ENCODE peak calls at places on chromosomes 1 and 21, in four cellular contexts. H is GM23248, U is HCT116, B is neural progenitor cell. C is an unnamed sample. For H3K4me1, the result is how much of the 10 kb centered on the place peaks cover.

GRCh38 chr21:45026833-45027232 is 47.5 kb upstream of the ADARB1 start:
- DNase-seq in B (peak), U (no peak), H (no peak), C (no peak)

GRCh38 chr1:222073307-222073995 is 331.6 kb upstream of the DUSP10 start:
- DNase-seq in U (no peak), B (no peak), H (peak), C (peak)

GRCh38 chr1:74830736-74831135 is 97.8 kb downstream of the TYW3 start:
- DNase-seq in H (no peak), U (no peak), B (no peak), C (no peak)

GRCh38 chr21:39064325-39065012 is 118.8 kb downstream of the PSMG1 start:
- DNase-seq in B (no peak), U (no peak), H (no peak), C (no peak)

GRCh38 chr21:34899760-34900159 is 149.3 kb downstream of the RUNX1 start:
- DNase-seq in H (no peak), U (no peak), B (no peak), C (no peak)

GRCh38 chr1:157580179-157580827 is 17.6 kb downstream of the FCRL4 start:
- DNase-seq in H (peak), U (peak), B (peak), C (peak)

GRCh38 chr1:215636258-215636965 is 69.3 kb downstream of the KCTD3 start:
- DNase-seq in H (peak), U (no peak), B (no peak), C (no peak)

GRCh38 chr1:17627239-17628052 is 87.9 kb downstream of the ARHGEF10L start:
- DNase-seq in H (no peak), U (no peak), B (no peak), C (no peak)

GRCh38 chr21:42844411-42845113 is 34.8 kb downstream of the WDR4 start:
- DNase-seq in B (no peak), U (no peak), H (no peak), C (no peak)

GRCh38 chr1:236619398-236619797 is 15.1 kb upstream of the HEATR1 start:
- DNase-seq in B (no peak), H (peak), U (no peak), C (no peak)

GRCh38 chr1:234941711-234942320 is 186.8 kb downstream of the TOMM20 start:
- DNase-seq in B (no peak), U (no peak), H (no peak), C (no peak)

GRCh38 chr1:6918286-6918907 is 133.1 kb downstream of the CAMTA1 start:
- DNase-seq in H (peak), U (no peak), B (no peak), C (no peak)

GRCh38 chr1:115874929-115875328 is 34.0 kb upstream of the NHLH2 start:
- DNase-seq in H (peak), U (no peak), B (no peak), C (peak)

DNA sequence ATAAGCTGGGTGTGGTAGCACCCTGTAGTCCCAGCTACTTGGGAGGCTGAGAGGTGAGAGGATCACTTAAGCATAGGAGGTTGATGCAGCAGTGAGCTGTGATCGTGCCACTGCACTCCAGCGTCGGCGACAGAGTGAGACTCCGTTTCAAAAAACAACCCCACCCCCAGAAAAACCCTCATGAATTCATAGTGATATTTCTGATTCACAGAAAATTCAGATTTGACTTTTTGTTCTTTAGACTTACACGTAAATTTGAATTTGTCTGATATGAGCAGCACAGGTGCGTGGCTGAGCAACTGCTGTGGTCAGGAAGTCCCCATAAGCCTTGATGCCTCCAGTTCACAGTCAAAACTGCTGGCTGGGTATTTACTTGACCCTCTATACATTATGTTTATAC is 10.0 kb upstream of the MORC3 start:
- DNase-seq in U (no peak), H (no peak), B (no peak), C (no peak)
- H3K4me1 ChIP-seq in U (under half), H (under half), B (under half), C (under half)

GRCh38 chr1:76868916-76869315 is 1.6 kb downstream of the ST6GALNAC5 start:
- DNase-seq in B (peak), H (peak), U (no peak), C (no peak)
- H3K9ac ChIP-seq in B (no peak), H (peak), U (no peak), C (no peak)

GRCh38 chr1:37037675-37038074 is 3.4 kb upstream of the GRIK3 start:
- DNase-seq in H (no peak), B (peak), U (no peak), C (no peak)
- TF ChIP-seq EZH2phosphoT487 in H (no peak), B (no peak), U (no peak), C (no peak)

GRCh38 chr1:1063945-1064831 is 9.9 kb downstream of the RNF223 start:
- DNase-seq in B (peak), H (peak), U (peak), C (peak)
- H3K4me1 ChIP-seq in B (under half), H (under half), U (under half), C (half or more)

GRCh38 chr1:21568006-21568746 is 59.0 kb downstream of the ALPL start:
- DNase-seq in B (no peak), H (peak), U (no peak), C (peak)
- H3K9ac ChIP-seq in B (peak), H (no peak), U (no peak), C (no peak)